ENCODE peak calls at places on chromosomes 3 and 15, in nine cellular contexts. One of them, this sample, is unnamed.

GRCh38 chr3:136042608-136043221 is 77.2 kb downstream of the PPP2R3A start:
- DNase-seq in A549: peak
- DNase-seq in CD8-positive, alpha-beta T cell: no peak
- DNase-seq in heart left ventricle: no peak
- DNase-seq in cardiac fibroblast: peak
- DNase-seq in heart right ventricle: no peak
- DNase-seq in HCT116: peak
- DNase-seq in mucosa of descending colon: no peak
- DNase-seq in choroid plexus epithelial cell: peak
- DNase-seq in this sample: peak

GRCh38 chr3:17431004-17431403 is 311.4 kb downstream of the TBC1D5 start:
- DNase-seq in A549: peak
- DNase-seq in CD8-positive, alpha-beta T cell: no peak
- DNase-seq in heart left ventricle: no peak
- DNase-seq in cardiac fibroblast: peak
- DNase-seq in heart right ventricle: no peak
- DNase-seq in HCT116: peak
- DNase-seq in mucosa of descending colon: no peak
- DNase-seq in choroid plexus epithelial cell: peak
- DNase-seq in this sample: peak

GRCh38 chr15:70863450-70864218 is 9.7 kb upstream of the LARP6 start:
- DNase-seq in A549: peak
- DNase-seq in CD8-positive, alpha-beta T cell: no peak
- DNase-seq in heart left ventricle: no peak
- DNase-seq in cardiac fibroblast: peak
- DNase-seq in heart right ventricle: no peak
- DNase-seq in HCT116: peak
- DNase-seq in mucosa of descending colon: no peak
- DNase-seq in choroid plexus epithelial cell: peak
- DNase-seq in this sample: no peak

GRCh38 chr3:172087827-172088580 is 48.6 kb downstream of the FNDC3B start:
- DNase-seq in A549: no peak
- DNase-seq in CD8-positive, alpha-beta T cell: no peak
- DNase-seq in heart left ventricle: no peak
- DNase-seq in cardiac fibroblast: no peak
- DNase-seq in heart right ventricle: no peak
- DNase-seq in HCT116: no peak
- DNase-seq in mucosa of descending colon: no peak
- DNase-seq in choroid plexus epithelial cell: no peak
- DNase-seq in this sample: no peak

GRCh38 chr3:125129512-125129962 is 73.7 kb upstream of the HEG1 start:
- DNase-seq in A549: no peak
- DNase-seq in CD8-positive, alpha-beta T cell: no peak
- DNase-seq in heart left ventricle: no peak
- DNase-seq in cardiac fibroblast: peak
- DNase-seq in heart right ventricle: no peak
- DNase-seq in HCT116: no peak
- DNase-seq in mucosa of descending colon: no peak
- DNase-seq in choroid plexus epithelial cell: peak
- DNase-seq in this sample: peak

GRCh38 chr3:52236424-52236886 is 2.5 kb downstream of the TWF2 start:
- DNase-seq in A549: no peak
- DNase-seq in CD8-positive, alpha-beta T cell: no peak
- DNase-seq in heart left ventricle: no peak
- DNase-seq in cardiac fibroblast: no peak
- DNase-seq in heart right ventricle: peak
- DNase-seq in HCT116: no peak
- DNase-seq in mucosa of descending colon: no peak
- DNase-seq in choroid plexus epithelial cell: no peak
- DNase-seq in this sample: no peak

GRCh38 chr3:57464801-57465200 is 79.3 kb downstream of the DNAH12 start:
- DNase-seq in A549: no peak
- DNase-seq in CD8-positive, alpha-beta T cell: no peak
- DNase-seq in heart left ventricle: no peak
- DNase-seq in cardiac fibroblast: peak
- DNase-seq in heart right ventricle: no peak
- DNase-seq in HCT116: peak
- DNase-seq in mucosa of descending colon: no peak
- DNase-seq in choroid plexus epithelial cell: peak
- DNase-seq in this sample: peak

GRCh38 chr15:29454506-29454905 is 184.9 kb upstream of the NSMCE3 start:
- DNase-seq in A549: no peak
- DNase-seq in CD8-positive, alpha-beta T cell: no peak
- DNase-seq in heart left ventricle: no peak
- DNase-seq in cardiac fibroblast: no peak
- DNase-seq in heart right ventricle: no peak
- DNase-seq in HCT116: no peak
- DNase-seq in mucosa of descending colon: no peak
- DNase-seq in choroid plexus epithelial cell: no peak
- DNase-seq in this sample: no peak

GRCh38 chr3:195250473-195251251 is 20.3 kb downstream of the XXYLT1 start:
- DNase-seq in A549: no peak
- DNase-seq in CD8-positive, alpha-beta T cell: no peak
- DNase-seq in heart left ventricle: no peak
- DNase-seq in cardiac fibroblast: peak
- DNase-seq in heart right ventricle: peak
- DNase-seq in HCT116: no peak
- DNase-seq in mucosa of descending colon: no peak
- DNase-seq in choroid plexus epithelial cell: peak
- DNase-seq in this sample: peak

GRCh38 chr3:186920301-186920700 is 10.0 kb upstream of the ST6GAL1 start:
- DNase-seq in A549: no peak
- DNase-seq in CD8-positive, alpha-beta T cell: no peak
- DNase-seq in heart left ventricle: no peak
- DNase-seq in cardiac fibroblast: no peak
- DNase-seq in heart right ventricle: no peak
- DNase-seq in HCT116: no peak
- DNase-seq in mucosa of descending colon: no peak
- DNase-seq in choroid plexus epithelial cell: no peak
- DNase-seq in this sample: no peak

GRCh38 chr3:166360702-166361101 is 523.5 kb upstream of the BCHE start:
- DNase-seq in A549: no peak
- DNase-seq in CD8-positive, alpha-beta T cell: no peak
- DNase-seq in heart left ventricle: no peak
- DNase-seq in cardiac fibroblast: no peak
- DNase-seq in heart right ventricle: no peak
- DNase-seq in HCT116: no peak
- DNase-seq in mucosa of descending colon: no peak
- DNase-seq in choroid plexus epithelial cell: no peak
- DNase-seq in this sample: no peak

GRCh38 chr3:153050978-153051377 is 111.0 kb upstream of the RAP2B start:
- DNase-seq in A549: no peak
- DNase-seq in CD8-positive, alpha-beta T cell: no peak
- DNase-seq in heart left ventricle: no peak
- DNase-seq in cardiac fibroblast: no peak
- DNase-seq in heart right ventricle: no peak
- DNase-seq in HCT116: no peak
- DNase-seq in mucosa of descending colon: no peak
- DNase-seq in choroid plexus epithelial cell: no peak
- DNase-seq in this sample: no peak

GRCh38 chr3:43753743-43754142 is 63.0 kb downstream of the ABHD5 start:
- DNase-seq in A549: no peak
- DNase-seq in CD8-positive, alpha-beta T cell: no peak
- DNase-seq in heart left ventricle: no peak
- DNase-seq in cardiac fibroblast: peak
- DNase-seq in heart right ventricle: no peak
- DNase-seq in HCT116: no peak
- DNase-seq in mucosa of descending colon: no peak
- DNase-seq in choroid plexus epithelial cell: peak
- DNase-seq in this sample: no peak

GRCh38 chr15:35784745-35785144 is 238.8 kb upstream of the DPH6 start:
- DNase-seq in A549: no peak
- DNase-seq in CD8-positive, alpha-beta T cell: no peak
- DNase-seq in heart left ventricle: no peak
- DNase-seq in cardiac fibroblast: no peak
- DNase-seq in heart right ventricle: no peak
- DNase-seq in HCT116: no peak
- DNase-seq in mucosa of descending colon: no peak
- DNase-seq in choroid plexus epithelial cell: peak
- DNase-seq in this sample: no peak

GRCh38 chr15:84949845-84950569 is 31.6 kb upstream of the PDE8A start:
- DNase-seq in A549: no peak
- DNase-seq in CD8-positive, alpha-beta T cell: no peak
- DNase-seq in heart left ventricle: no peak
- DNase-seq in cardiac fibroblast: peak
- DNase-seq in heart right ventricle: no peak
- DNase-seq in HCT116: no peak
- DNase-seq in mucosa of descending colon: no peak
- DNase-seq in choroid plexus epithelial cell: no peak
- DNase-seq in this sample: no peak

GRCh38 chr15:84946772-84947489 is 34.7 kb upstream of the PDE8A start:
- DNase-seq in A549: no peak
- DNase-seq in CD8-positive, alpha-beta T cell: no peak
- DNase-seq in heart left ventricle: no peak
- DNase-seq in cardiac fibroblast: no peak
- DNase-seq in heart right ventricle: peak
- DNase-seq in HCT116: no peak
- DNase-seq in mucosa of descending colon: no peak
- DNase-seq in choroid plexus epithelial cell: no peak
- DNase-seq in this sample: no peak

GRCh38 chr15:84950570-84951111 is 31.0 kb upstream of the PDE8A start:
- DNase-seq in A549: no peak
- DNase-seq in CD8-positive, alpha-beta T cell: no peak
- DNase-seq in heart left ventricle: no peak
- DNase-seq in cardiac fibroblast: no peak
- DNase-seq in heart right ventricle: no peak
- DNase-seq in HCT116: no peak
- DNase-seq in mucosa of descending colon: no peak
- DNase-seq in choroid plexus epithelial cell: no peak
- DNase-seq in this sample: no peak

GRCh38 chr15:84949043-84949442 is 32.6 kb upstream of the PDE8A start:
- DNase-seq in A549: no peak
- DNase-seq in CD8-positive, alpha-beta T cell: no peak
- DNase-seq in heart left ventricle: no peak
- DNase-seq in cardiac fibroblast: peak
- DNase-seq in heart right ventricle: no peak
- DNase-seq in HCT116: no peak
- DNase-seq in mucosa of descending colon: no peak
- DNase-seq in choroid plexus epithelial cell: peak
- DNase-seq in this sample: no peak

DNA sequence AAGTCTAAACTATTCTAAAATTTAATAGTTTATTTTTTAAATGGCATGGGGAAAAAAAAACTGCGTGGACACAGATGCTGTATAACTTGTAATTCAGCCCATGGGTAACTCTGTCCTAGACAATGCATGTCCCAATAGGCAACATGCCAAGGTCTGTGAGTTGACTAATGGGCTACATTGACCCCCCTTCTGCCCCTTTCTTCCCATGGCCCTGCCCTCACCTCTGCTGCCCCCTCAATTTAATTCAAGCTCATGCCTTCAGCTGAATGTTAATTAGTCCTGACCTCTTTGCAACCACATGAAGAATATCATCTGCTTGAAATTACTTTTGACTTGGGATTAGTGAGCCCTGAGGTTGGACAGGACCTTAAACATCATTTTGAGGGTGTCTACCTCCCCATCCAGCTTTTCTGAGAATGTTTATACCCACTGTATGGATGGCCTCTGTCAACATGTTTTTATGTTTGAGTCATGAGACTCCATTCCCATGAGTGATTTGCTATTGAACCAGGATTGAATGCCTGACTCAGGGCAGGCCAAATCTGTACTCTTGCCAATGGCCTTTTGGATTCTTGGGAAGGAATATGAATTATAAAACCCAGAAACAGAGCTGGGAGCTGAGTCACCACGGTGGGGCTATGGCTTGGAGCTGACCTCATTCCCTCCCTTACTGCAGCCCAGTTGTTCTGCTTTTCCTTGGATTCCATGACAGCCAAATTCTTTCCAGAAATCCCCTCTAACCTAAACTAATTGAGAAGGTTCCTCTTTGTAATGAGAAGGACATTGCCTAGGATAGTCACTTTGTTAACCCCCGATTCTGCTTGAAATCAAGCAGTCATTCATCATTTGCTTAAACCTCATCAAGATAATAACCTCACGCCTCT is 33.5 kb upstream of the PDE8A start:
- DNase-seq in A549: no peak
- DNase-seq in CD8-positive, alpha-beta T cell: no peak
- DNase-seq in heart left ventricle: no peak
- DNase-seq in cardiac fibroblast: peak
- DNase-seq in heart right ventricle: peak
- DNase-seq in HCT116: no peak
- DNase-seq in mucosa of descending colon: no peak
- DNase-seq in choroid plexus epithelial cell: peak
- DNase-seq in this sample: peak
- TF ChIP-seq CTCF in A549: no peak
- TF ChIP-seq CTCF in CD8-positive, alpha-beta T cell: no peak
- TF ChIP-seq CTCF in heart left ventricle: no peak
- TF ChIP-seq CTCF in cardiac fibroblast: no peak
- TF ChIP-seq CTCF in heart right ventricle: no peak
- TF ChIP-seq CTCF in HCT116: no peak
- TF ChIP-seq CTCF in mucosa of descending colon: no peak
- TF ChIP-seq CTCF in choroid plexus epithelial cell: no peak
- TF ChIP-seq CTCF in this sample: no peak

GRCh38 chr15:89366656-89367393 is 32.2 kb upstream of the POLG start:
- DNase-seq in A549: no peak
- DNase-seq in CD8-positive, alpha-beta T cell: no peak
- DNase-seq in heart left ventricle: no peak
- DNase-seq in cardiac fibroblast: no peak
- DNase-seq in heart right ventricle: no peak
- DNase-seq in HCT116: no peak
- DNase-seq in mucosa of descending colon: no peak
- DNase-seq in choroid plexus epithelial cell: no peak
- DNase-seq in this sample: no peak
- H3K4me3 ChIP-seq in A549: peak
- H3K4me3 ChIP-seq in CD8-positive, alpha-beta T cell: no peak
- H3K4me3 ChIP-seq in heart left ventricle: peak
- H3K4me3 ChIP-seq in cardiac fibroblast: no peak
- H3K4me3 ChIP-seq in heart right ventricle: no peak
- H3K4me3 ChIP-seq in HCT116: no peak
- H3K4me3 ChIP-seq in mucosa of descending colon: no peak
- H3K4me3 ChIP-seq in choroid plexus epithelial cell: no peak
- H3K4me3 ChIP-seq in this sample: no peak

DNA sequence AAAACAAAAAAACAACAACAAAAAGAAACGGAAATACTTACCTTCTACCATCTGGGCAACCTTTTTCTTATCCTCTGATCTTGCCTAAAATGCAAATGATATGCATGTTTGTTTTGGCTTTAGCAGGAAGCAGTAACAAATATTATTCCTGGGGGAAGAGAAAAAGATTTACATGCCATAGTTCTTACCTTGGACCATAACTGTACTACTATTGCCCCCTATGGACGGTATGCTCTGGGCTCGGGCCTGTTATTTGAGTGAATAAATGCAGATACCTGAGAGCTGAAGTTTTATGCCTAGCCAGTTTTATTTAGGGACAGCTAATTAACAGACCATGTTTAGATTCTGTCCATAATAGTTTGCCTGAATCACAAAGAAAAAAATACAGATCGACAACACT is 12.6 kb upstream of the STARD5 start:
- DNase-seq in A549: peak
- DNase-seq in CD8-positive, alpha-beta T cell: peak
- DNase-seq in heart left ventricle: no peak
- DNase-seq in cardiac fibroblast: peak
- DNase-seq in heart right ventricle: no peak
- DNase-seq in HCT116: peak
- DNase-seq in mucosa of descending colon: no peak
- DNase-seq in choroid plexus epithelial cell: peak
- DNase-seq in this sample: peak
- TF ChIP-seq CTCF in A549: peak
- TF ChIP-seq CTCF in CD8-positive, alpha-beta T cell: peak
- TF ChIP-seq CTCF in heart left ventricle: peak
- TF ChIP-seq CTCF in cardiac fibroblast: peak
- TF ChIP-seq CTCF in heart right ventricle: no peak
- TF ChIP-seq CTCF in HCT116: peak
- TF ChIP-seq CTCF in mucosa of descending colon: no peak
- TF ChIP-seq CTCF in choroid plexus epithelial cell: peak
- TF ChIP-seq CTCF in this sample: peak

GRCh38 chr3:105835606-105836005 is 33.2 kb downstream of the CBLB start:
- DNase-seq in A549: no peak
- DNase-seq in CD8-positive, alpha-beta T cell: no peak
- DNase-seq in heart left ventricle: no peak
- DNase-seq in cardiac fibroblast: no peak
- DNase-seq in heart right ventricle: no peak
- DNase-seq in HCT116: no peak
- DNase-seq in mucosa of descending colon: no peak
- DNase-seq in choroid plexus epithelial cell: no peak
- DNase-seq in this sample: peak
- H3K4me3 ChIP-seq in A549: no peak
- H3K4me3 ChIP-seq in CD8-positive, alpha-beta T cell: no peak
- H3K4me3 ChIP-seq in heart left ventricle: no peak
- H3K4me3 ChIP-seq in cardiac fibroblast: no peak
- H3K4me3 ChIP-seq in heart right ventricle: no peak
- H3K4me3 ChIP-seq in HCT116: no peak
- H3K4me3 ChIP-seq in mucosa of descending colon: no peak
- H3K4me3 ChIP-seq in choroid plexus epithelial cell: no peak
- H3K4me3 ChIP-seq in this sample: no peak